ENCODE peak calls at places on chromosomes 16 and 17, in five cellular contexts. G, V, U, X and I are unnamed samples.
A peak's percentile ranks its signal among the peaks of the same experiment; 100 is the strongest.

GRCh38 chr16:55948230-55948629 is 73.1 kb upstream of the CES5A start:
- DNase-seq in G (no peak), V (no peak), U (no peak), X (peak; percentile 48), I (no peak)

GRCh38 chr16:28182183-28182582 is 29.6 kb downstream of the XPO6 start:
- DNase-seq in G (no peak), V (peak; percentile 66), U (peak; percentile 45), X (no peak), I (no peak)

GRCh38 chr17:39674702-39675389 is 6.6 kb downstream of the PNMT start:
- DNase-seq in G (peak; percentile 58), V (no peak), U (no peak), X (no peak), I (no peak)

GRCh38 chr16:75273054-75273925 is 21.9 kb upstream of the BCAR1 start:
- DNase-seq in G (no peak), V (peak; percentile 72), U (peak; percentile 62), X (peak; percentile 49), I (no peak)

GRCh38 chr17:33385133-33385532 is 92.0 kb upstream of the ASIC2 start:
- DNase-seq in G (no peak), V (no peak), U (peak; percentile 42), X (peak; percentile 48), I (no peak)

GRCh38 chr17:72373910-72374741 is 253.3 kb downstream of the SOX9 start:
- DNase-seq in G (no peak), V (peak; percentile 63), U (no peak), X (no peak), I (no peak)

GRCh38 chr16:57446530-57447141 is 549 bp downstream of the CIAPIN1 start:
- DNase-seq in G (no peak), V (peak; percentile 4), U (peak; percentile 68), X (peak; percentile 40), I (no peak)

GRCh38 chr17:30091771-30092170 is 24.8 kb upstream of the NSRP1 start:
- DNase-seq in G (no peak), V (peak; percentile 92), U (peak; percentile 60), X (no peak), I (no peak)

GRCh38 chr16:66478733-66479511 is 51.8 kb downstream of the BEAN1 start:
- DNase-seq in G (peak; percentile 87), V (peak; percentile 40), U (peak; percentile 56), X (peak; percentile 92), I (no peak)

GRCh38 chr16:8727084-8727590 is 52.7 kb downstream of the ABAT start:
- DNase-seq in G (no peak), V (no peak), U (no peak), X (no peak), I (no peak)

GRCh38 chr16:11047057-11047456 is 102.7 kb downstream of the CLEC16A start:
- DNase-seq in G (no peak), V (peak; percentile 93), U (peak; percentile 64), X (no peak), I (no peak)

GRCh38 chr17:69141802-69142472 is at the start of gene ABCA6:
- DNase-seq in G (no peak), V (no peak), U (peak; percentile 6), X (no peak), I (no peak)

GRCh38 chr17:17782425-17783120 is 54.2 kb downstream of the SREBF1 start:
- DNase-seq in G (peak; percentile 73), V (no peak), U (peak; percentile 29), X (peak; percentile 64), I (peak; percentile 57)

GRCh38 chr16:67837811-67838210 is 4.3 kb upstream of the THAP11 start:
- DNase-seq in G (no peak), V (no peak), U (no peak), X (no peak), I (no peak)

GRCh38 chr16:77250395-77250794 is 51.2 kb downstream of the SYCE1L start:
- DNase-seq in G (no peak), V (no peak), U (no peak), X (no peak), I (no peak)

GRCh38 chr17:2685696-2686095 is 25.9 kb downstream of the CLUH start:
- DNase-seq in G (peak; percentile 58), V (no peak), U (no peak), X (no peak), I (no peak)

GRCh38 chr17:41651625-41652460 is 27.5 kb upstream of the KRT17 start:
- DNase-seq in G (no peak), V (no peak), U (no peak), X (no peak), I (no peak)
- H3K23ac ChIP-seq in G (no peak overlapping the region), V (no peak overlapping the region), U (no peak overlapping the region), X (no peak overlapping the region), I (peak overlapping the region; percentile 60)

GRCh38 chr16:21659124-21659523 is 4.6 kb upstream of the OTOA start:
- DNase-seq in G (no peak), V (no peak), U (no peak), X (no peak), I (no peak)

GRCh38 chr16:21656795-21657768 is 4.7 kb upstream of the IGSF6 start:
- DNase-seq in G (no peak), V (peak; percentile 67), U (peak; percentile 69), X (peak; percentile 57), I (peak; percentile 55)

GRCh38 chr16:21652451-21652850 is at the start of gene IGSF6:
- DNase-seq in G (no peak), V (no peak), U (no peak), X (no peak), I (no peak)

GRCh38 chr16:21653571-21653970 is 1.2 kb upstream of the IGSF6 start:
- DNase-seq in G (no peak), V (no peak), U (no peak), X (no peak), I (no peak)

DNA sequence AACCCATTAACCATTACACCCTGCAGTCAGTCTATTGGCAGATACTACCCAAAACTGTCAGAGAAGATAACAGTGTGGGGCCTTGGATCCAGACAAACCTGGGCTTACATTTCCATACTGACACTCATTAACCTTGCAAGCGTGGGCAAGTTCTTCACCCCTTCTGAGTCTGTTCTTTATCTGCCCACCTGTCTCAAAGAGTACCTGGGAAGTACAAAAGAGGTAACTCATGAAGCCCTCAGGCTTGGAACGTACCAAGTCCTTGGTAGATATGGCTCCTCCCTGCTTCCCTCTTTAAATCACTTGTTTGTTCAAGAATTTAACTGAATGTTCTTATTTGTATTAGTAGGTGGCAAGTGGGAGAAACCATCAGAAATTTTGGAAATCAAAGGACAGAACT is 2.5 kb upstream of the IGSF6 start:
- DNase-seq in G (no peak), V (no peak), U (no peak), X (no peak), I (no peak)
- H3K23ac ChIP-seq in G (no peak overlapping the region), V (no peak overlapping the region), U (no peak overlapping the region), X (no peak overlapping the region), I (no peak overlapping the region)

GRCh38 chr17:57311281-57312216 is 55.2 kb downstream of the MSI2 start:
- DNase-seq in G (no peak), V (no peak), U (no peak), X (no peak), I (no peak)

GRCh38 chr17:57305918-57306317 is 49.6 kb downstream of the MSI2 start:
- DNase-seq in G (no peak), V (no peak), U (no peak), X (no peak), I (no peak)

GRCh38 chr17:57309479-57309878 is 53.2 kb downstream of the MSI2 start:
- DNase-seq in G (no peak), V (no peak), U (no peak), X (no peak), I (no peak)

GRCh38 chr17:57305329-57305728 is 49.0 kb downstream of the MSI2 start:
- DNase-seq in G (no peak), V (no peak), U (no peak), X (no peak), I (no peak)

GRCh38 chr17:57308543-57309186 is 52.3 kb downstream of the MSI2 start:
- DNase-seq in G (no peak), V (no peak), U (no peak), X (no peak), I (no peak)
- H3K23ac ChIP-seq in G (no peak overlapping the region), V (no peak overlapping the region), U (no peak overlapping the region), X (no peak overlapping the region), I (no peak overlapping the region)

GRCh38 chr16:82160226-82160625 is 9.8 kb downstream of the MPHOSPH6 start:
- DNase-seq in G (no peak), V (no peak), U (no peak), X (no peak), I (no peak)
- H3K23ac ChIP-seq in G (no peak overlapping the region), V (no peak overlapping the region), U (no peak overlapping the region), X (no peak overlapping the region), I (no peak overlapping the region)

GRCh38 chr16:84566580-84567244 is 51.2 kb downstream of the COTL1 start:
- DNase-seq in G (no peak), V (no peak), U (no peak), X (no peak), I (no peak)

GRCh38 chr16:84563776-84564420 is 54.0 kb downstream of the COTL1 start:
- DNase-seq in G (no peak), V (no peak), U (no peak), X (no peak), I (no peak)

GRCh38 chr16:84568066-84568465 is 49.8 kb downstream of the COTL1 start:
- DNase-seq in G (no peak), V (no peak), U (no peak), X (no peak), I (no peak)

GRCh38 chr16:84567446-84567962 is 50.4 kb downstream of the COTL1 start:
- DNase-seq in G (no peak), V (no peak), U (no peak), X (no peak), I (no peak)

GRCh38 chr16:84565669-84566495 is 52.0 kb downstream of the COTL1 start:
- DNase-seq in G (no peak), V (no peak), U (no peak), X (no peak), I (no peak)
- H3K23ac ChIP-seq in G (no peak overlapping the region), V (no peak overlapping the region), U (no peak overlapping the region), X (no peak overlapping the region), I (no peak overlapping the region)

GRCh38 chr17:80212109-80212508 is 8.0 kb downstream of the SGSH start:
- DNase-seq in G (no peak), V (no peak), U (no peak), X (no peak), I (no peak)

GRCh38 chr17:80214012-80214877 is 5.9 kb downstream of the SGSH start:
- DNase-seq in G (no peak), V (no peak), U (no peak), X (no peak), I (no peak)

GRCh38 chr17:80213651-80213975 is 6.5 kb downstream of the SGSH start:
- DNase-seq in G (no peak), V (no peak), U (no peak), X (no peak), I (no peak)

GRCh38 chr17:80214878-80215210 is 5.3 kb downstream of the SGSH start:
- DNase-seq in G (no peak), V (no peak), U (no peak), X (no peak), I (no peak)

GRCh38 chr17:80212962-80213650 is 7.0 kb downstream of the SGSH start:
- DNase-seq in G (no peak), V (no peak), U (no peak), X (no peak), I (no peak)
- H3K23ac ChIP-seq in G (no peak overlapping the region), V (no peak overlapping the region), U (no peak overlapping the region), X (no peak overlapping the region), I (no peak overlapping the region)